ENCODE peak calls at places on chromosomes 5 and 9, in four cellular contexts. M, D, X and O are unnamed samples.

GRCh38 chr5:129902806-129903205 is 1.5 kb upstream of the CHSY3 start:
- DNase-seq in X (no peak), D (no peak), M (no peak), O (no peak)

GRCh38 chr5:110726249-110727024 is at the start of gene TMEM232:
- DNase-seq in D (peak; percentile 83), X (peak; percentile 77), M (peak; percentile 65), O (peak; percentile 95)

GRCh38 chr5:58148366-58148765 is 311.5 kb downstream of the PLK2 start:
- DNase-seq in X (no peak), D (no peak), M (no peak), O (no peak)

GRCh38 chr9:20264896-20265295 is 357.4 kb downstream of the MLLT3 start:
- DNase-seq in D (no peak), M (no peak), X (no peak), O (no peak)

GRCh38 chr5:87754009-87754757 is 341.5 kb upstream of the CCNH start:
- DNase-seq in X (no peak), D (no peak), M (no peak), O (no peak)

GRCh38 chr5:34991486-34992238 is 56.1 kb downstream of the AGXT2 start:
- DNase-seq in D (no peak), X (no peak), M (no peak), O (no peak)

GRCh38 chr5:117405197-117405596 is 830.6 kb upstream of the SEMA6A start:
- DNase-seq in M (no peak), D (no peak), X (no peak), O (no peak)

GRCh38 chr5:119537704-119538103 is 85.4 kb downstream of the HSD17B4 start:
- DNase-seq in X (no peak), D (no peak), M (no peak), O (no peak)

GRCh38 chr9:81455826-81456225 is 233.5 kb downstream of the TLE1 start:
- DNase-seq in M (no peak), D (no peak), X (no peak), O (no peak)

GRCh38 chr5:140764177-140765020 is 21.5 kb upstream of the PCDHA1 start:
- DNase-seq in D (no peak), X (no peak), M (no peak), O (no peak)